ENCODE peak calls at places on chromosomes 6 and 20, in nine cellular contexts. V is CD8-positive, alpha-beta memory T cell; A is prostate gland; U is naive thymus-derived CD4-positive, alpha-beta T cell; Y is heart left ventricle; J is CD8-positive, alpha-beta T cell; M is psoas muscle; F is heart right ventricle; W is A673. Q is an unnamed sample.

GRCh38 chr6:31042801-31043200 is 32.5 kb downstream of the MUC22 start:
- DNase-seq in J (peak; percentile 52), U (peak; percentile 25), V (peak; percentile 56), W (peak; percentile 88), M (no peak), Y (peak; percentile 50), A (peak; percentile 13), F (peak; percentile 23), Q (peak; percentile 62)

GRCh38 chr6:136599324-136600011 is 49.2 kb upstream of the MAP7 start:
- DNase-seq in M (peak; percentile 71), Y (no peak), V (no peak), A (no peak), F (no peak), J (no peak), W (peak; percentile 15), U (no peak), Q (no peak)

GRCh38 chr6:43915213-43915869 is 145.3 kb downstream of the VEGFA start:
- DNase-seq in A (no peak), V (no peak), W (no peak), F (no peak), M (peak; percentile 20), Y (no peak), U (no peak), J (no peak), Q (no peak)

GRCh38 chr20:44938637-44939036 is 21.6 kb downstream of the TOMM34 start:
- DNase-seq in J (no peak), U (no peak), M (no peak), Y (no peak), A (no peak), F (no peak), V (no peak), W (no peak), Q (no peak)

GRCh38 chr20:46951840-46952497 is 57.3 kb downstream of the EYA2 start:
- DNase-seq in A (no peak), F (no peak), W (no peak), Y (no peak), J (no peak), V (no peak), U (no peak), M (no peak), Q (no peak)

GRCh38 chr6:551405-551804 is 105.5 kb downstream of the HUS1B start:
- DNase-seq in Y (no peak), J (no peak), U (no peak), V (no peak), F (no peak), A (no peak), W (peak; percentile 46), M (no peak), Q (no peak)

GRCh38 chr6:26568601-26569432 is 27.9 kb upstream of the ABT1 start:
- DNase-seq in Y (peak; percentile 75), M (peak; percentile 93), J (peak; percentile 100), V (peak; percentile 99), F (peak; percentile 90), U (peak; percentile 98), W (peak; percentile 93), A (peak; percentile 93), Q (peak; percentile 97)

GRCh38 chr20:62064788-62065668 is 653 bp downstream of the TAF4 start:
- DNase-seq in J (no peak), V (no peak), M (peak; percentile 50), A (no peak), Y (no peak), U (no peak), F (no peak), W (no peak), Q (no peak)

GRCh38 chr20:16027710-16028109 is 545.5 kb downstream of the KIF16B start:
- DNase-seq in U (no peak), Y (no peak), W (no peak), M (no peak), F (no peak), V (no peak), J (no peak), A (no peak), Q (no peak)

GRCh38 chr6:93398723-93399122 is 20.6 kb downstream of the EPHA7 start:
- DNase-seq in M (no peak), F (no peak), W (no peak), V (no peak), U (no peak), A (no peak), J (no peak), Y (no peak), Q (no peak)

GRCh38 chr6:100152201-100152600 is 158.2 kb upstream of the MCHR2 start:
- DNase-seq in Y (no peak), J (no peak), A (no peak), F (no peak), U (no peak), M (no peak), V (no peak), W (no peak), Q (no peak)

GRCh38 chr20:20184149-20184548 is 131.8 kb downstream of the CFAP61 start:
- DNase-seq in U (no peak), M (no peak), F (no peak), J (no peak), W (peak; percentile 31), Y (no peak), V (no peak), A (no peak), Q (no peak)

GRCh38 chr6:157267654-157268053 is 55.7 kb downstream of the TMEM242 start:
- DNase-seq in J (no peak), W (no peak), F (no peak), V (no peak), Y (no peak), A (no peak), M (no peak), U (no peak), Q (peak; percentile 68)

GRCh38 chr6:78863576-78863975 is 3.8 kb upstream of the IRAK1BP1 start:
- DNase-seq in U (no peak), M (no peak), V (no peak), J (no peak), A (no peak), F (no peak), W (no peak), Y (no peak), Q (no peak)

GRCh38 chr6:78867020-78867369 is 356 bp upstream of the IRAK1BP1 start:
- DNase-seq in M (peak; percentile 52), A (no peak), Y (no peak), W (no peak), F (no peak), V (no peak), U (no peak), J (no peak), Q (no peak)

GRCh38 chr6:78867370-78868040 is at the start of gene IRAK1BP1:
- DNase-seq in U (peak; percentile 79), M (peak; percentile 88), V (peak; percentile 84), Y (peak; percentile 85), A (peak; percentile 81), J (peak; percentile 86), F (peak; percentile 82), W (peak; percentile 90), Q (peak; percentile 91)

GRCh38 chr6:78864957-78865356 is 2.4 kb upstream of the IRAK1BP1 start:
- DNase-seq in F (no peak), M (no peak), U (no peak), A (no peak), W (no peak), Y (no peak), J (no peak), V (no peak), Q (no peak)

GRCh38 chr6:78868124-78868523 is 773 bp downstream of the IRAK1BP1 start:
- DNase-seq in J (no peak), A (no peak), F (no peak), V (no peak), U (no peak), W (no peak), M (no peak), Y (no peak), Q (no peak)
- H3K27ac ChIP-seq in J (peak overlapping the region; percentile 88), A (no peak overlapping the region), F (no peak overlapping the region), V (peak overlapping the region; percentile 92), U (peak overlapping the region; percentile 68), W (no peak overlapping the region), M (no peak overlapping the region), Y (no peak overlapping the region), Q (no peak overlapping the region)

DNA sequence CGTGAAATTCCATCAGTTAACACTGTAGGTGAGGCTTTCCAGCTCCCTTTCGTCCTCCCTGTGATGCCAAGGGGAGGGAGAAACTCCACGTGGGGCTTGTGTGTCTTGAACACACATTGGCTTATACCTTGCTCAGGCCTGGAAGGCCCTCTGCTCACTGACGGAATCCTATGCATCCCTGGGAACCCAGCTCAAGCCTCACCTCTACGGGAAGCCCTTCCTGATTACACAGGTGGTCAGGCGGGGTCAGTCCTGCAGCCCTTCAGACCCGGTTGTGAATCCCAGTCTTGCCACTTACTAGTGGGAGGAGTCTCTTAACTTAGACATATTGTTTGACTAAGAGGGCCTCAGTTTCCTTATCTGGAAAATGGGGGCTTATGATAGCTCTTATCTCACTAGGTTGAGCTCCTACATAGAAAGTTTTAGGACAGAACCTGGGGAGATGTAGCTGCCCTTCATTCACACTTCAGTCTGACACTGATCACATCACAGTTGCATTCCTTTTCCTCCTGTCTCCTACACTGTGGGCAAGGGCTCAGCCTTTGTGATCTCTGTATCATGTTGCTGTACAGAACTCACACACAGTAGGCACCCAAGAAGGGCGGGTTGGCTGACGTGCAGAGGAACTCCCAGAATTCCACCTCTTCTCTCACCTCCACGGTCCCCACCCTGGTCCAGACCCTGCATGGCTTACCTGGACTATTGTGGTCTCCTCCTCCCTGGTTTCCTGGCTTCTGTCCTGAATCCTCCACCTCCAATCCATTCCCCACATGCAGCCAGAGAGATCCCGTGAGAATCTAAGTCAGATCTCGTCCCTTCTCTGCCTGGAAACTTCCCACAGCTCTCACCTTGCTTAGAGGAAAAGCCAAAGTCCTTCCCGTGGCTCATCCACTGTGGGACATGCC is 129.6 kb downstream of the CEBPB start:
- DNase-seq in J (no peak), U (no peak), M (no peak), W (no peak), Y (no peak), F (no peak), V (no peak), A (no peak), Q (no peak)
- H3K4me3 ChIP-seq in J (no peak overlapping the region), U (no peak overlapping the region), M (peak overlapping the region; percentile 42), W (no peak overlapping the region), Y (no peak overlapping the region), F (no peak overlapping the region), V (no peak overlapping the region), A (peak overlapping the region; percentile 18), Q (no peak overlapping the region)

GRCh38 chr20:13868331-13868730 is 83.5 kb downstream of the NDUFAF5 start:
- DNase-seq in Y (no peak), F (no peak), V (no peak), U (no peak), M (no peak), A (no peak), J (no peak), W (peak; percentile 25), Q (peak; percentile 82)
- H3K4me1 ChIP-seq in Y (no peaks in the 10 kb centered on the region), F (peaks cover 7% of the 10 kb centered on the region), V (no peaks in the 10 kb centered on the region), U (no peaks in the 10 kb centered on the region), M (peaks cover 24% of the 10 kb centered on the region), A (no peaks in the 10 kb centered on the region), J (no peaks in the 10 kb centered on the region), W (peaks cover 22% of the 10 kb centered on the region), Q (no peaks in the 10 kb centered on the region)

DNA sequence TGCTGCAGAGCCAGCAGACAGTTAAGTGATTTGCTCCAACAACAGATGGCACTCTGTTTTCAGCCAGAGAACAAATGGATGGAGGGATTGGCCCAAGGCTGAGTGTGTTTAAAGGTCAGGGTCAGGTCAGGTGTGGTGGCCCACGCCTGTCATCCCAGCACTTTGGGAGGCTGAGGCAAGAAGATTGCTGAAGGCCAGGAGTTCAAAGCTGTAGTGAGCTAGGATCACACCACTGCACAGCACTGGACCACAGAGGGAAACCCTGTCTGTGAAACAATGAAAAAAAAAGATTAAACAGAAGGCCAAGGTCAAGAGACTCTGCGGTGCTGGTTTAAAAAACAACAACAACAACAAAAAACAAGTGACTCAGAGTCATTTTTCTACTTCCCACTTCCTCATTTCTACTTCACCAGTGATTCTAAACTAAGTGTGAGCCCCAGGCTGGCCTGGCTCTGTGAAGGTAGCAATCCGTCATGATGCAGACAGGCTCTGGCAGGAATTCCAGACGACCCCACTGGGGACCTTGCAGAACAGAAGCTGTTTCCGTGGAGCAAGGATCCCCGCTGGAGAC is 42.5 kb upstream of the ARMC2 start:
- DNase-seq in W (no peak), U (no peak), A (no peak), F (no peak), Y (no peak), V (no peak), J (no peak), M (no peak), Q (no peak)
- H3K27ac ChIP-seq in W (no peak overlapping the region), U (no peak overlapping the region), A (no peak overlapping the region), F (no peak overlapping the region), Y (no peak overlapping the region), V (no peak overlapping the region), J (no peak overlapping the region), M (no peak overlapping the region), Q (no peak overlapping the region)

Q was measured in aorta.